ENCODE peak calls at places on chromosomes 5 and 9, in nine cellular contexts. Y, F, J, E, G, A, H, U and Z are unnamed samples.

GRCh38 chr5:95863383-95863757 is 40.8 kb upstream of the GLRX start:
- DNase-seq in Y (no peak), E (no peak), F (no peak), A (no peak), G (peak), J (peak), H (no peak), U (no peak), Z (no peak)

GRCh38 chr5:956941-957729 is 51.5 kb upstream of the NKD2 start:
- DNase-seq in E (no peak), U (peak), J (peak), F (peak), Y (no peak), H (no peak), A (no peak), G (peak), Z (peak)

GRCh38 chr9:113988951-113989780 is 88.9 kb downstream of the AMBP start:
- DNase-seq in U (no peak), H (no peak), A (peak), E (no peak), G (no peak), F (no peak), J (peak), Y (no peak), Z (peak)

GRCh38 chr5:7274180-7274579 is 121.8 kb upstream of the ADCY2 start:
- DNase-seq in E (no peak), A (no peak), H (no peak), U (no peak), F (no peak), J (no peak), Y (no peak), G (no peak), Z (no peak)

GRCh38 chr5:58681943-58682342 is 99.1 kb downstream of the RAB3C start:
- DNase-seq in F (no peak), U (no peak), J (no peak), Y (no peak), H (no peak), E (no peak), G (no peak), A (no peak), Z (no peak)

GRCh38 chr5:135591277-135591676 is 12.5 kb upstream of the CXCL14 start:
- DNase-seq in A (no peak), Y (no peak), E (no peak), H (peak), U (no peak), F (no peak), G (no peak), J (no peak), Z (no peak)

GRCh38 chr9:5578698-5579085 is 50.2 kb upstream of the RIC1 start:
- DNase-seq in A (no peak), F (no peak), E (no peak), G (no peak), Y (no peak), U (no peak), J (no peak), H (peak), Z (no peak)

GRCh38 chr5:40416098-40416497 is 263.6 kb upstream of the PTGER4 start:
- DNase-seq in H (no peak), U (no peak), F (no peak), J (no peak), E (no peak), G (no peak), A (no peak), Y (no peak), Z (no peak)

GRCh38 chr5:1975898-1976765 is 93.4 kb upstream of the IRX4 start:
- DNase-seq in E (no peak), U (no peak), G (peak), J (no peak), Y (no peak), H (no peak), A (no peak), F (no peak), Z (no peak)

GRCh38 chr5:57442080-57442839 is 40.4 kb downstream of the ACTBL2 start:
- DNase-seq in G (peak), Y (no peak), J (no peak), U (no peak), A (no peak), F (peak), E (no peak), H (peak), Z (no peak)

GRCh38 chr5:149133795-149134777 is 7.2 kb upstream of the ABLIM3 start:
- DNase-seq in Y (peak), U (no peak), J (no peak), A (peak), G (peak), H (peak), E (no peak), F (peak), Z (peak)

GRCh38 chr5:73199671-73200070 is 26.7 kb downstream of the TMEM174 start:
- DNase-seq in Y (no peak), E (no peak), F (no peak), H (no peak), J (no peak), A (no peak), G (no peak), U (no peak), Z (no peak)

GRCh38 chr5:56409331-56410190 is 176.4 kb upstream of the ANKRD55 start:
- DNase-seq in J (no peak), Y (peak), E (no peak), G (peak), F (peak), H (peak), U (no peak), A (no peak), Z (peak)

DNA sequence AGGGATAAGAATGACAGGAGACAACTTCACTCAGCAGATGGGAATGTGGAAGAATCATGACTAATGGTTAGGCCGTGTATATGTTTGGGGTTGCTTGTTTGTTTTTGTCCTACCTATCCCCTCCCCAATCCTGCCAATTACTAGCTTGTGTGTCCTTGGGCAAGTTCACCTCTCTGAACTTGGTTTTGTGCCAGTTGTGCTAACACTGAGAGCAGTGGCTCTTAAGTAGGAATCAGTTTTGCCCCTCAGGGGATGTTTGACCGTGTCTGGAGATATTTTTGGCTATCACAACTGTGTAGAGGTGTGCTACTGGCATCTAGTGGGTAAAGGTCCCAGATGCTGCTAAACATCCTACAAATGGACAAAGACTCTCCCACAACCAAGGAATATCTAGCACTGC is 287.0 kb downstream of the DMRT2 start:
- DNase-seq in A (no peak), U (no peak), H (peak), J (no peak), F (no peak), G (no peak), Y (no peak), E (no peak), Z (no peak)
- TF ChIP-seq CTCF in A (peak), U (no peak), H (peak), J (no peak), F (no peak), G (no peak), Y (no peak), E (no peak), Z (no peak)

GRCh38 chr5:126970517-126971017 is 59.8 kb downstream of the MARCHF3 start:
- DNase-seq in U (no peak), H (no peak), F (peak), E (no peak), J (no peak), Y (no peak), G (peak), A (no peak), Z (peak)

GRCh38 chr5:126971455-126972019 is 58.8 kb downstream of the MARCHF3 start:
- DNase-seq in Y (no peak), A (no peak), E (no peak), F (no peak), J (no peak), H (no peak), U (no peak), G (peak), Z (no peak)

GRCh38 chr5:126969548-126969947 is 60.8 kb downstream of the MARCHF3 start:
- DNase-seq in E (no peak), U (no peak), F (no peak), A (no peak), Y (no peak), H (no peak), J (no peak), G (no peak), Z (no peak)

GRCh38 chr5:126973193-126973592 is 57.2 kb downstream of the MARCHF3 start:
- DNase-seq in U (no peak), Y (no peak), G (no peak), F (no peak), A (no peak), E (no peak), J (no peak), H (no peak), Z (no peak)

GRCh38 chr5:126972062-126972895 is 58.1 kb downstream of the MARCHF3 start:
- DNase-seq in H (no peak), Y (no peak), E (no peak), J (no peak), F (no peak), G (peak), A (no peak), U (no peak), Z (no peak)
- H3K4me3 ChIP-seq in H (no peak), Y (no peak), E (no peak), J (no peak), F (no peak), G (no peak), A (no peak), U (no peak), Z (no peak)

DNA sequence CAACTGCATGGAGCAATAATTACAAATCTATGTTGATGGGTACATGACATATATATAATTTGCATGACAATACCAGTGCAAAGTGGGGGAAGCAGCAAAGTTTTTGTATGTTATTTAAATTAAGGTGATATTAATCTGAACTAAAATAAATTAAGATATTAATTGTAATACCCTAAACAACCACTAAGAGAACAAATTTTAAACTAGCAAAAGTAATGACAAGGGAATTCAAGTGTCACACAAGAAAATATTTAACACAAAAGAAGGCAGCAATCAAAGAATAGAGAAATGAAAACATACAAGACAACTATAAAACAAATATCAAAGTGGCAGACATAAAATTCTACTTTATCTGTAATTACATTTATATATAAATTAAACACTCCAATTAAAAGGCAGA is 2003.4 kb downstream of the MAT2B start:
- DNase-seq in U (no peak), J (no peak), Y (no peak), H (no peak), G (no peak), F (no peak), A (no peak), E (no peak), Z (no peak)
- TF ChIP-seq CTCF in U (no peak), J (no peak), Y (peak), H (no peak), G (no peak), F (no peak), A (no peak), E (no peak), Z (no peak)

DNA sequence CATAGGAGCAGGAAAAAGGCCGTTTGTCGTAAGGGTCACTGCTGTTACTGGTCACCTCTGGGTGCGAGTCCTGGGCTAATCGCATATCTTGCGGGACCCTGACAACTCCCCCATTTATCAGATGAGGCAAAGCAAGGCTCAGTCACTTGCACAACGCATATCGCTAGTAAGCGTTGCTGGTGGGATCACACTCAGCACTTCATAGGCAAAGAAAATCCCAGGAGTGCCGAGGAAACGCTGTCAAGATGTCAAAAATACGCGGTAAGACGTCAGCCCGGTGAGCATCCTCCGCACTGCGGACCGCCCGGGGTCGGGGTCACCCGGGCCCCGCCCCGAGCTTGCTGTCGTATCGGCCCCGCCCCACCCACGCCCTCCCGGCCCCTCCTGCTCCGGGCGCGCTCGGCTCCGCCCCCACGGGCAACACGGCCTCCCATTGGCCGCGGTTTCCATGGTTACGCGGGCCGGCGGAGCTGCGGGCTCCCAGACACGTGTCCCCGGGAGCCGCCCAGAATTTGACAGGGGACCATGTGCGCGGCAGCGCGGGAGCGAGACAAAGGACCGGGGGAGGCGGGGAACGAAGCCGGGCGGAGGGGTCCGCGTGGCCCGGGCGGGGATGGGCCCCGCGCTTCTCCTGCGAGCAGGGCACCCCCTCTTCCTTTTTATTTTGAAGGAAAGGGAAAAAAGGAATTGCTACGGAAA is 80.2 kb upstream of the IER5L start:
- DNase-seq in Y (peak), G (peak), F (peak), H (peak), J (peak), U (peak), E (peak), A (peak), Z (peak)
- H3K4me3 ChIP-seq in Y (peak), G (peak), F (peak), H (peak), J (peak), U (no peak), E (peak), A (peak), Z (peak)

GRCh38 chr5:75668348-75668895 is 48.8 kb downstream of the POC5 start:
- DNase-seq in F (no peak), A (no peak), Y (no peak), H (no peak), E (no peak), U (no peak), G (no peak), J (no peak), Z (no peak)

GRCh38 chr5:75666801-75667200 is 50.4 kb downstream of the POC5 start:
- DNase-seq in E (no peak), U (no peak), J (no peak), G (no peak), F (no peak), H (no peak), Y (no peak), A (no peak), Z (no peak)

GRCh38 chr5:75668988-75669760 is 48.1 kb downstream of the POC5 start:
- DNase-seq in Y (peak), E (peak), G (peak), A (no peak), U (peak), H (peak), F (peak), J (no peak), Z (peak)

GRCh38 chr5:75664933-75665332 is 52.3 kb downstream of the POC5 start:
- DNase-seq in A (no peak), Y (no peak), J (no peak), E (no peak), F (no peak), H (no peak), U (no peak), G (no peak), Z (no peak)

GRCh38 chr5:75667586-75667985 is 49.7 kb downstream of the POC5 start:
- DNase-seq in A (no peak), G (no peak), Y (no peak), E (no peak), J (no peak), F (no peak), H (no peak), U (no peak), Z (no peak)
- TF ChIP-seq CTCF in A (no peak), G (no peak), Y (no peak), E (no peak), J (no peak), F (peak), H (peak), U (no peak), Z (no peak)

GRCh38 chr9:137221477-137222111 is 446 bp downstream of the RNF208 start:
- DNase-seq in H (no peak), A (no peak), G (no peak), J (no peak), E (peak), F (no peak), U (no peak), Y (no peak), Z (no peak)
- H3K4me3 ChIP-seq in H (peak), A (peak), G (no peak), J (peak), E (peak), F (no peak), U (no peak), Y (peak), Z (peak)

DNA sequence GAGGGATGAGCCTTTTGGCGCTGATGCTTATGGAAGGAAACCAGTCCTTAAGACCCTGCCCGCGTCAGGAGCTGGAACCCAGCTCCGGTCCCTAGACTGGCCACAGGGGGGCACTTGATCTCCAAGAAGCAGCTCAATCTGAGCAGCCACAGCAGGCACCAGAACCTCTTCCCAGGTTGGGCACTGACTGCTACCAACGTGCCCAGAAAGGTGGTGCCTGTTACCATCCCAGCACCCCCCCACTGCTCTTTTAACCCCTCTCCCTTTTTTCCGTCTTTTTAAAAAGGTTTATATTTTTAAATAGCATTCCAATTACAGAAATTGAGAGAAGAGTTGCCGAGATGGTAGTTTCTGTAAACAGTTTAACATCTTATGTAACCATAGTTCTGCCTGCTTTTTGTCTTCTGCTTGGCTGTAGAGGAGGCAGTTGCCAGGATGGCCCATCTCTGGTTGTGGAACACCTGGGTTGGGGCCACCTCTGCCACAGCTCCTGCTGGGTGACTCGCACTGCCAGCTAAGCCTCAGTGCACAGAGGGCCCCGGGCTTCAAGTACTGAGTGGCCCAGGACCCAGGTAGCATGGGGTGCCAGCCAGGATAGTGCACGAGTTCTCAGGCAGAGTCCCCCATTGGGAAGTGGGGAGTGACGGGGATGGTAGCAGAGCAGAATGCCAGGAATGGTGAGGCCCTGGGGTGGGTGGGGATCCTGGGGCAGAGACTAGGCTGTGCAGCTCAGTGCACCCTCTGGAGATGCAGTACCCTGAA is 62.8 kb downstream of the PFDN1 start:
- DNase-seq in H (no peak), E (peak), U (peak), A (peak), Y (peak), J (no peak), G (peak), F (peak), Z (peak)
- TF ChIP-seq CTCF in H (peak), E (peak), U (peak), A (peak), Y (peak), J (peak), G (peak), F (peak), Z (peak)

GRCh38 chr5:150144876-150145275 is 10.8 kb downstream of the PDGFRB start:
- DNase-seq in J (no peak), E (no peak), U (no peak), Y (no peak), A (no peak), F (no peak), G (peak), H (no peak), Z (no peak)
- H3K4me3 ChIP-seq in J (peak), E (no peak), U (no peak), Y (no peak), A (peak), F (no peak), G (peak), H (no peak), Z (no peak)